ENCODE peak calls at places on chromosomes 2 and 18, in four cellular contexts. One of them, this sample, is unnamed.

GRCh38 chr2:46663614-46664013 is 184.2 kb downstream of the TMEM247 start:
- DNase-seq in NCI-H187: no peak
- DNase-seq in uterus: no peak
- DNase-seq in GM18507: no peak
- DNase-seq in this sample: peak; percentile 73

GRCh38 chr2:231671617-231672350 is 36.5 kb upstream of the PTMA start:
- DNase-seq in NCI-H187: no peak
- DNase-seq in uterus: no peak
- DNase-seq in GM18507: no peak
- DNase-seq in this sample: no peak

GRCh38 chr2:239179851-239180371 is 220.9 kb downstream of the HDAC4 start:
- DNase-seq in NCI-H187: no peak
- DNase-seq in uterus: no peak
- DNase-seq in GM18507: no peak
- DNase-seq in this sample: peak; percentile 24

GRCh38 chr18:41756141-41756540 is 198.9 kb upstream of the PIK3C3 start:
- DNase-seq in NCI-H187: no peak
- DNase-seq in uterus: no peak
- DNase-seq in GM18507: no peak
- DNase-seq in this sample: no peak

GRCh38 chr2:20599001-20599600 is 51.8 kb downstream of the HS1BP3 start:
- DNase-seq in NCI-H187: no peak
- DNase-seq in uterus: peak; percentile 51
- DNase-seq in GM18507: no peak
- DNase-seq in this sample: peak; percentile 89

GRCh38 chr2:218284106-218284811 is 8.0 kb downstream of the TMBIM1 start:
- DNase-seq in NCI-H187: no peak
- DNase-seq in uterus: no peak
- DNase-seq in GM18507: no peak
- DNase-seq in this sample: peak; percentile 48

GRCh38 chr2:98768765-98769476 is 38.0 kb upstream of the MGAT4A start:
- DNase-seq in NCI-H187: peak; percentile 13
- DNase-seq in uterus: no peak
- DNase-seq in GM18507: no peak
- DNase-seq in this sample: no peak

GRCh38 chr18:47749195-47749973 is 181.1 kb downstream of the SMAD2 start:
- DNase-seq in NCI-H187: peak; percentile 27
- DNase-seq in uterus: peak; percentile 49
- DNase-seq in GM18507: peak; percentile 80
- DNase-seq in this sample: peak; percentile 91

GRCh38 chr2:147659051-147659450 is 185.8 kb upstream of the ACVR2A start:
- DNase-seq in NCI-H187: no peak
- DNase-seq in uterus: no peak
- DNase-seq in GM18507: no peak
- DNase-seq in this sample: no peak

GRCh38 chr2:240643811-240644150 is 18.5 kb downstream of the GPR35 start:
- DNase-seq in NCI-H187: no peak
- DNase-seq in uterus: no peak
- DNase-seq in GM18507: no peak
- DNase-seq in this sample: no peak

GRCh38 chr2:240024766-240025165 is 376 bp downstream of the NDUFA10 start:
- DNase-seq in NCI-H187: no peak
- DNase-seq in uterus: no peak
- DNase-seq in GM18507: no peak
- DNase-seq in this sample: no peak

GRCh38 chr2:100104718-100105677 is 37.4 kb downstream of the AFF3 start:
- DNase-seq in NCI-H187: no peak
- DNase-seq in uterus: no peak
- DNase-seq in GM18507: no peak
- DNase-seq in this sample: peak; percentile 53

GRCh38 chr18:45724591-45724990 is 610 bp downstream of the SLC14A1 start:
- DNase-seq in NCI-H187: no peak
- DNase-seq in uterus: no peak
- DNase-seq in GM18507: no peak
- DNase-seq in this sample: no peak